ENCODE peak calls at places on chromosomes 1 and 21, in seven cellular contexts. One of them, this sample, is unnamed.
A peak's percentile ranks its signal among the peaks of the same experiment; 100 is the strongest.

GRCh38 chr1:33400153-33400552 is 30.7 kb downstream of the PHC2 start:
- DNase-seq in GDM1: no peak
- DNase-seq in stimulated activated CD4-positive, alpha-beta T cell treated with anti-CD3 and anti-CD28 coated beads, Interleukin-2, amount 100 ng/mL, for 24 hours: no peak
- DNase-seq in COR-L47: no peak
- DNase-seq in GM12865: no peak
- DNase-seq in T-helper 1 cell: no peak
- DNase-seq in Kasumi-1: no peak
- DNase-seq in this sample: no peak

GRCh38 chr1:57312869-57313268 is 111.0 kb downstream of the DAB1 start:
- DNase-seq in GDM1: no peak
- DNase-seq in stimulated activated CD4-positive, alpha-beta T cell treated with anti-CD3 and anti-CD28 coated beads, Interleukin-2, amount 100 ng/mL, for 24 hours: no peak
- DNase-seq in COR-L47: no peak
- DNase-seq in GM12865: no peak
- DNase-seq in T-helper 1 cell: no peak
- DNase-seq in Kasumi-1: no peak
- DNase-seq in this sample: no peak

GRCh38 chr21:44454747-44455523 is at the start of gene LRRC3:
- DNase-seq in GDM1: peak; percentile 72
- DNase-seq in stimulated activated CD4-positive, alpha-beta T cell treated with anti-CD3 and anti-CD28 coated beads, Interleukin-2, amount 100 ng/mL, for 24 hours: peak; percentile 88
- DNase-seq in COR-L47: peak; percentile 83
- DNase-seq in GM12865: peak; percentile 86
- DNase-seq in T-helper 1 cell: peak; percentile 80
- DNase-seq in Kasumi-1: peak; percentile 48
- DNase-seq in this sample: peak; percentile 98

GRCh38 chr1:174743654-174744561 is 255.8 kb upstream of the CACYBP start:
- DNase-seq in GDM1: peak; percentile 2
- DNase-seq in stimulated activated CD4-positive, alpha-beta T cell treated with anti-CD3 and anti-CD28 coated beads, Interleukin-2, amount 100 ng/mL, for 24 hours: no peak
- DNase-seq in COR-L47: peak; percentile 8
- DNase-seq in GM12865: peak; percentile 56
- DNase-seq in T-helper 1 cell: no peak
- DNase-seq in Kasumi-1: peak; percentile 74
- DNase-seq in this sample: peak; percentile 27

GRCh38 chr1:89881415-89882058 is 60.7 kb downstream of the LRRC8D start:
- DNase-seq in GDM1: no peak
- DNase-seq in stimulated activated CD4-positive, alpha-beta T cell treated with anti-CD3 and anti-CD28 coated beads, Interleukin-2, amount 100 ng/mL, for 24 hours: no peak
- DNase-seq in COR-L47: no peak
- DNase-seq in GM12865: peak; percentile 8
- DNase-seq in T-helper 1 cell: no peak
- DNase-seq in Kasumi-1: peak; percentile 46
- DNase-seq in this sample: no peak

GRCh38 chr1:151213560-151213959 is 15.2 kb downstream of the PIP5K1A start:
- DNase-seq in GDM1: no peak
- DNase-seq in stimulated activated CD4-positive, alpha-beta T cell treated with anti-CD3 and anti-CD28 coated beads, Interleukin-2, amount 100 ng/mL, for 24 hours: no peak
- DNase-seq in COR-L47: no peak
- DNase-seq in GM12865: no peak
- DNase-seq in T-helper 1 cell: no peak
- DNase-seq in Kasumi-1: no peak
- DNase-seq in this sample: no peak

GRCh38 chr21:35857082-35857481 is 203.2 kb downstream of the SETD4 start:
- DNase-seq in GDM1: no peak
- DNase-seq in stimulated activated CD4-positive, alpha-beta T cell treated with anti-CD3 and anti-CD28 coated beads, Interleukin-2, amount 100 ng/mL, for 24 hours: no peak
- DNase-seq in COR-L47: no peak
- DNase-seq in GM12865: no peak
- DNase-seq in T-helper 1 cell: no peak
- DNase-seq in Kasumi-1: no peak
- DNase-seq in this sample: no peak

GRCh38 chr1:30801826-30802198 is 44.2 kb upstream of the LAPTM5 start:
- DNase-seq in GDM1: peak; percentile 18
- DNase-seq in stimulated activated CD4-positive, alpha-beta T cell treated with anti-CD3 and anti-CD28 coated beads, Interleukin-2, amount 100 ng/mL, for 24 hours: peak; percentile 92
- DNase-seq in COR-L47: peak; percentile 74
- DNase-seq in GM12865: peak; percentile 70
- DNase-seq in T-helper 1 cell: peak; percentile 67
- DNase-seq in Kasumi-1: peak; percentile 65
- DNase-seq in this sample: peak; percentile 79

GRCh38 chr1:67572594-67573221 is 112.3 kb upstream of the GADD45A start:
- DNase-seq in GDM1: no peak
- DNase-seq in stimulated activated CD4-positive, alpha-beta T cell treated with anti-CD3 and anti-CD28 coated beads, Interleukin-2, amount 100 ng/mL, for 24 hours: no peak
- DNase-seq in COR-L47: no peak
- DNase-seq in GM12865: no peak
- DNase-seq in T-helper 1 cell: no peak
- DNase-seq in Kasumi-1: no peak
- DNase-seq in this sample: no peak

GRCh38 chr1:112358061-112358770 is 37.8 kb upstream of the CTTNBP2NL start:
- DNase-seq in GDM1: no peak
- DNase-seq in stimulated activated CD4-positive, alpha-beta T cell treated with anti-CD3 and anti-CD28 coated beads, Interleukin-2, amount 100 ng/mL, for 24 hours: no peak
- DNase-seq in COR-L47: no peak
- DNase-seq in GM12865: no peak
- DNase-seq in T-helper 1 cell: no peak
- DNase-seq in Kasumi-1: no peak
- DNase-seq in this sample: no peak

GRCh38 chr1:68145418-68146126 is 86.8 kb downstream of the WLS start:
- DNase-seq in GDM1: no peak
- DNase-seq in stimulated activated CD4-positive, alpha-beta T cell treated with anti-CD3 and anti-CD28 coated beads, Interleukin-2, amount 100 ng/mL, for 24 hours: no peak
- DNase-seq in COR-L47: no peak
- DNase-seq in GM12865: no peak
- DNase-seq in T-helper 1 cell: no peak
- DNase-seq in Kasumi-1: no peak
- DNase-seq in this sample: no peak

GRCh38 chr1:44002606-44003157 is 11.3 kb downstream of the CCDC24 start:
- DNase-seq in GDM1: no peak
- DNase-seq in stimulated activated CD4-positive, alpha-beta T cell treated with anti-CD3 and anti-CD28 coated beads, Interleukin-2, amount 100 ng/mL, for 24 hours: no peak
- DNase-seq in COR-L47: no peak
- DNase-seq in GM12865: no peak
- DNase-seq in T-helper 1 cell: no peak
- DNase-seq in Kasumi-1: no peak
- DNase-seq in this sample: no peak

GRCh38 chr1:53625049-53625448 is 113.9 kb downstream of the GLIS1 start:
- DNase-seq in GDM1: no peak
- DNase-seq in stimulated activated CD4-positive, alpha-beta T cell treated with anti-CD3 and anti-CD28 coated beads, Interleukin-2, amount 100 ng/mL, for 24 hours: no peak
- DNase-seq in COR-L47: no peak
- DNase-seq in GM12865: no peak
- DNase-seq in T-helper 1 cell: no peak
- DNase-seq in Kasumi-1: no peak
- DNase-seq in this sample: no peak